ENCODE peak calls at places on chromosome 14, in nine cellular contexts. V, I, T, N, Y, U, S, K and Q are unnamed samples.

GRCh38 chr14:50342211-50343080 is 30.3 kb downstream of the DMAC2L start:
- DNase-seq in V (peak; percentile 72), I (no peak), T (peak; percentile 73), N (no peak), Y (peak; percentile 73), U (peak; percentile 58), S (no peak), K (peak; percentile 59), Q (peak; percentile 58)

GRCh38 chr14:77027538-77028383 is 747 bp downstream of the IRF2BPL start:
- DNase-seq in V (peak; percentile 86), I (no peak), T (peak; percentile 68), N (peak; percentile 92), Y (peak; percentile 75), U (peak; percentile 83), S (no peak), K (no peak), Q (no peak)

GRCh38 chr14:90815567-90815816 is 738 bp downstream of the TTC7B start:
- DNase-seq in V (no peak), I (no peak), T (no peak), N (no peak), Y (no peak), U (no peak), S (no peak), K (no peak), Q (no peak)

GRCh38 chr14:75518625-75519024 is 3.6 kb upstream of the BATF start:
- DNase-seq in V (peak; percentile 28), I (no peak), T (no peak), N (no peak), Y (peak; percentile 57), U (no peak), S (no peak), K (no peak), Q (no peak)

GRCh38 chr14:104146651-104147345 is 8.4 kb downstream of the KIF26A start:
- DNase-seq in V (no peak), I (no peak), T (no peak), N (peak; percentile 57), Y (no peak), U (no peak), S (no peak), K (no peak), Q (no peak)

GRCh38 chr14:105139831-105140239 is 28.7 kb downstream of the JAG2 start:
- DNase-seq in V (no peak), I (no peak), T (no peak), N (no peak), Y (no peak), U (no peak), S (no peak), K (no peak), Q (no peak)

GRCh38 chr14:29310757-29311156 is 544.2 kb downstream of the FOXG1 start:
- DNase-seq in V (peak; percentile 59), I (peak; percentile 12), T (no peak), N (no peak), Y (no peak), U (no peak), S (no peak), K (peak; percentile 56), Q (peak; percentile 31)

GRCh38 chr14:61362072-61362750 is 40.8 kb downstream of the PRKCH start:
- DNase-seq in V (no peak), I (no peak), T (no peak), N (no peak), Y (no peak), U (no peak), S (no peak), K (no peak), Q (no peak)

GRCh38 chr14:74988993-74989392 is 13.7 kb upstream of the EIF2B2 start:
- DNase-seq in V (no peak), I (no peak), T (no peak), N (no peak), Y (no peak), U (no peak), S (no peak), K (no peak), Q (no peak)

GRCh38 chr14:34036319-34036761 is 85.5 kb upstream of the EGLN3 start:
- DNase-seq in V (peak; percentile 67), I (no peak), T (no peak), N (no peak), Y (no peak), U (no peak), S (no peak), K (no peak), Q (no peak)